ENCODE peak calls at places on chromosomes 12 and 14, in six cellular contexts. P, V, Y, I, S and B are unnamed samples.

GRCh38 chr12:113909776-113910420 is 56.2 kb downstream of the RBM19 start:
- DNase-seq in I (no peak), V (no peak), Y (no peak), P (no peak), S (no peak), B (no peak)

GRCh38 chr12:95213928-95214327 is 3.3 kb downstream of the FGD6 start:
- DNase-seq in S (no peak), Y (no peak), V (no peak), P (no peak), I (no peak), B (no peak)

GRCh38 chr14:30064454-30064853 is 136.8 kb upstream of the PRKD1 start:
- DNase-seq in Y (no peak), P (no peak), V (no peak), I (no peak), S (no peak), B (no peak)

GRCh38 chr14:55051426-55052258 is at the start of gene MAPK1IP1L:
- DNase-seq in V (peak), S (peak), I (peak), P (peak), Y (peak), B (peak)

GRCh38 chr14:26930576-26930975 is 332.7 kb upstream of the NOVA1 start:
- DNase-seq in Y (no peak), P (no peak), V (no peak), S (no peak), I (no peak), B (no peak)

GRCh38 chr14:66650491-66650911 is 142.6 kb downstream of the GPHN start:
- DNase-seq in Y (no peak), P (no peak), S (no peak), I (no peak), V (no peak), B (peak)

GRCh38 chr12:108333898-108334699 is 5.0 kb downstream of the CMKLR1 start:
- DNase-seq in Y (peak), S (no peak), P (no peak), I (no peak), V (no peak), B (peak)

GRCh38 chr12:23640754-23641153 is 308.7 kb downstream of the SOX5 start:
- DNase-seq in P (peak), S (no peak), Y (no peak), V (peak), I (no peak), B (no peak)

GRCh38 chr12:130602251-130602650 is 113.8 kb downstream of the RIMBP2 start:
- DNase-seq in P (no peak), Y (no peak), S (no peak), I (no peak), V (no peak), B (no peak)
- TF ChIP-seq CTCF in P (no peak), Y (no peak), S (no peak), I (no peak), V (no peak), B (no peak)

GRCh38 chr14:77638738-77639137 is 22.3 kb upstream of the SPTLC2 start:
- DNase-seq in V (no peak), Y (no peak), P (no peak), I (no peak), S (no peak), B (peak)

GRCh38 chr14:77641534-77642341 is 25.3 kb upstream of the SPTLC2 start:
- DNase-seq in Y (peak), I (peak), P (no peak), S (no peak), V (peak), B (peak)

GRCh38 chr14:77642407-77642806 is 26.0 kb upstream of the SPTLC2 start:
- DNase-seq in P (no peak), S (no peak), Y (no peak), V (no peak), I (no peak), B (no peak)

GRCh38 chr14:77645520-77646230 is 29.2 kb upstream of the SPTLC2 start:
- DNase-seq in V (no peak), I (no peak), P (no peak), Y (no peak), S (no peak), B (no peak)

GRCh38 chr14:77641207-77641533 is 24.7 kb upstream of the SPTLC2 start:
- DNase-seq in V (peak), Y (no peak), P (no peak), S (peak), I (no peak), B (no peak)
- H3K4me3 ChIP-seq in V (no peak), Y (no peak), P (no peak), S (no peak), I (peak), B (no peak)

GRCh38 chr12:116568203-116568602 is 9.0 kb downstream of the MAP1LC3B2 start:
- DNase-seq in V (no peak), I (no peak), Y (no peak), P (no peak), S (no peak), B (no peak)
- TF ChIP-seq CTCF in V (no peak), I (no peak), Y (no peak), P (no peak), S (no peak), B (no peak)

GRCh38 chr12:120598674-120599463 is 17.7 kb upstream of the POP5 start:
- DNase-seq in V (no peak), P (no peak), Y (peak), I (no peak), S (no peak), B (peak)
- H3K4me3 ChIP-seq in V (no peak), P (no peak), Y (no peak), I (no peak), S (no peak), B (no peak)

GRCh38 chr12:27732281-27732680 is 21.6 kb downstream of the MRPS35 start:
- DNase-seq in I (no peak), Y (peak), P (no peak), V (no peak), S (peak), B (peak)
- TF ChIP-seq CTCF in I (no peak), Y (peak), P (peak), V (no peak), S (peak), B (peak)